ENCODE peak calls at places on chromosomes 4 and X, in five cellular contexts. E is HepG2, L is GM12878, C is H1, X is K562. N is an unnamed sample.
A peak's percentile ranks its signal among the peaks of the same experiment; 100 is the strongest.

GRCh38 chr4:10456270-10457254 is 664 bp downstream of the ZNF518B start:
- DNase-seq in E (no peak), L (no peak), C (peak; percentile 71), X (peak; percentile 66), N (peak; percentile 19)

GRCh38 chrX:46381630-46382029 is 163.6 kb downstream of the ZNF674 start:
- DNase-seq in E (peak; percentile 6), L (peak; percentile 4), C (peak; percentile 46), X (peak; percentile 31), N (peak; percentile 8)

GRCh38 chr4:113288691-113289090 is 239.2 kb downstream of the ANK2 start:
- DNase-seq in E (no peak), L (no peak), C (no peak), X (no peak), N (no peak)

GRCh38 chr4:162163892-162164759 is at the start of gene FSTL5:
- DNase-seq in E (peak; percentile 16), L (no peak), C (peak; percentile 99), X (peak; percentile 16), N (no peak)

GRCh38 chrX:116961872-116962582 is 499.3 kb upstream of the CT83 start:
- DNase-seq in E (peak; percentile 0), L (no peak), C (peak; percentile 45), X (no peak), N (no peak)

GRCh38 chrX:50448565-50448964 is 22.1 kb downstream of the DGKK start:
- DNase-seq in E (peak; percentile 62), L (no peak), C (no peak), X (peak; percentile 32), N (peak; percentile 69)

GRCh38 chr4:30722916-30723270 is 2.7 kb downstream of the PCDH7 start:
- DNase-seq in E (no peak), L (no peak), C (peak; percentile 53), X (no peak), N (no peak)

GRCh38 chr4:141391293-141391692 is 170.6 kb downstream of the ZNF330 start:
- DNase-seq in E (no peak), L (no peak), C (no peak), X (no peak), N (no peak)

GRCh38 chrX:27438937-27439336 is 24.2 kb downstream of the PPP4R3C start:
- DNase-seq in E (peak; percentile 36), L (no peak), C (no peak), X (no peak), N (no peak)

GRCh38 chrX:75609361-75609760 is 86.5 kb upstream of the ZDHHC15 start:
- DNase-seq in E (no peak), L (no peak), C (no peak), X (no peak), N (no peak)

GRCh38 chr4:10082047-10082446 is 34.6 kb downstream of the WDR1 start:
- DNase-seq in E (no peak), L (no peak), C (no peak), X (no peak), N (no peak)

DNA sequence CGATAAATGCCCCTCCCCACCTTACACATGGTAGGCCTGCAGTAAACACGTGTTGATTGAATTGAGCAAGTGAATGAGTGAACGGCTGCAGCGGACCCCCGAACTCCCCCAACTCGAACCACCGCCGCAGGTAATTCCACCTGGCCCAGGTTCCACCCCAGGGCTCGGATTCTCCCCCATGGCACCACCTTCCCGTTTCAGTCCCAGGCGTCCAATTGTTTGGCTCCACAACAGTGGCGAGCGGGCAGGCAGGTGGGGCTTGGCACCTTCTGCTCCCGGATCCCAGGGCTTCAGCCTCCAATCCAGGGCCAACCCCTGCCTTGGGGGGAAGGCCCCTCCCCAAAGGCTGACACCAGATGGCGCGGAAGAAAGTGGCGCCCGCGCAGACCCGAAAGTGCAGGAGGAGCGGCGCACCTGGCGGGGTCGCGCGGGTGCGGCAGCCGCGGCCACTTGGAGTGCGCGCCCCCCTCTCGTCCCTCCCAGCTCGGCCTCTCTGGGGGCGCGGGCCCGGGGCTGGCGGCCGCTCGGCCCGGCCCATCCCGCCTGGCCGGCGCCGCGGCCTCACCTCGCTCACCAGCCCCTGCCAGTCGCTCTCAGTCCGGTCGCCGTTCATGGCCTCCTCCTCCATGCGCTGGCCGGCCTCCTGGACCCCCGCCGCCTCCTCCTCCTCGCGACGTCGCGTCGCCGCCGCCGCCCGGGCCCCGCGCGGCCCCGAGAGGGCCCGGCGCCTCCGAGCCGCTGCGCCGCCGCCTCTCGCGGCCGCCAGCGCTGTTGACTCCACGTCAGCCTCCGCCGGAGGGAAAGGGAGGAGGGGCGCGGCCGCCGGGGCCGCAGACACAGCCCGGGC is at the start of gene CCDC149:
- DNase-seq in E (peak; percentile 13), L (no peak), C (peak; percentile 79), X (peak; percentile 9), N (peak; percentile 56)
- H2AFZ ChIP-seq in E (no peak within 1 kb of the TSS), L (no peak within 1 kb of the TSS), C (peak within 1 kb of the TSS; percentile 98), X (no peak within 1 kb of the TSS), N (peak within 1 kb of the TSS; percentile 3)

GRCh38 chrX:122906726-122907125 is 277.4 kb upstream of the GRIA3 start:
- DNase-seq in E (no peak), L (no peak), C (no peak), X (no peak), N (no peak)
- TF ChIP-seq ZNF274 in E (no peak), L (no peak), C (no peak), X (no peak), N (no peak)

DNA sequence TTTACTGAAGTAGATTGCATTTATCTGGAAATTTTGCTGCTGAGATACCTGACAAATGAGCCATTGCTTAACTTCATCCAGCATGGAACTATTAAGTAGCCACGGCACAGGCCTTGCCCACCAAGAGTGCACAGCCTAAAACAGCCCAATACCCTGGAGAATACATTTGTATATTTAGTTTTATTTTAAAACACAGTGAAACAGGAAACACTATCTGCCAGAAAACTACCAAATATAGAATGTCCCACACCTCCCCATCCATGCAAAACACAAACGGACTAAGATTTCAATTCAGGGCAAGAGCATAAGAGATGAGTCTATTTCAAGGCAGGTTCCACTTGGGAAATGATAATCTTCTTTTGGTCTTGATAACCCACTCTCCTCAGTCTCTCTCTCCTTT is 57.1 kb downstream of the MAML3 start:
- DNase-seq in E (no peak), L (no peak), C (no peak), X (no peak), N (no peak)
- H3K79me2 ChIP-seq in E (no peaks in the 10 kb centered on the region), L (no peaks in the 10 kb centered on the region), C (no peaks in the 10 kb centered on the region), X (no peaks in the 10 kb centered on the region), N (no peaks in the 10 kb centered on the region)

GRCh38 chrX:95903490-95903889 is 781.2 kb upstream of the DIAPH2 start:
- DNase-seq in E (no peak), L (no peak), C (no peak), X (peak; percentile 25), N (no peak)
- H2AFZ ChIP-seq in E (no peak overlapping the region), L (no peak overlapping the region), C (no peak overlapping the region), X (no peak overlapping the region), N (no peak overlapping the region)

GRCh38 chrX:120769576-120770341 is 105.9 kb downstream of the CT47B1 start:
- DNase-seq in E (peak; percentile 59), L (no peak), C (no peak), X (peak; percentile 10), N (peak; percentile 16)
- TF ChIP-seq ZNF274 in E (no peak), L (no peak), C (no peak), X (no peak), N (no peak)

DNA sequence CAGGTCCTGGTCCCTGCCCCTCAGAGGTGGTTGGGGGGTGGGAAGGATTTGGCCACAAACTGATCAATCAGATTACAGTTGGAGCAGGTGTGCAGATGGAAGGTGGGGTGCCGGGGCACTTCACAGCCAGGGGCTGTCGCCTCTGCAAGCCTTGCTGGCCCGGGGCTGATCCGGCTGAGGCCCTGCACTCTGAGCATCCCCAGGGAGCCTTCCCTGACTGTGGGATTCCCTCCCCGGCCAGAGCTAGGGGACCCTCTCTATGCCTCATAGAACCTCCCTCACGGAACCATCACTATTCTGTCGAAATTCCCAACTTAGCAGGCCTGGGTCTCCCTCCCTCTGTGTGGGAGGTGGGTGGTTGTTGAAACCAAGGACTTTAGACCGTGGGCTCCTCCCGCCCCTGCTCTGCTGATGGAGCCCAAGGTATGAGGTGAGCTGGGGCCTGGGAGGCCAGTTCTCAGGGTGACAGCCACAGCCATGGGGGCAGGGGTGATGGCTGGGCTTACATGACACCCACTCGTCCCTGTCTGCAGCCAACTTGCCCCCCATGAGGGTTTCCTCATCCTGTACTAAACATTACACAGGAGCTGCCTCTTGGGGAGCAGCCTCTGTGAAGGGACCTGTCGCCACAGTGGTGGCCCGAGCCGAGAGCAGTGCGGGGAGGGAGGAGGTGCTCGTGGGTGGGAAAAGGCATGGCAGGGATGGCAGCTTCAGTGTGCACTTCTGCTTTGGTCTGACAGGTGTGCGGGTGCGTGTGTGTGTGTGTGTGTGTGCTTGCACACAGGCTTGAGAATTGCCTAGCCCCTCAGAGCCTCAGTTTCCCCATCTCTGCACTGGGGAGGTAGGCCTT is 3.7 kb downstream of the SH3TC1 start:
- DNase-seq in E (peak; percentile 80), L (no peak), C (no peak), X (no peak), N (no peak)
- H3K79me2 ChIP-seq in E (peaks cover 56% of the 10 kb centered on the region), L (peaks cover 60% of the 10 kb centered on the region), C (no peaks in the 10 kb centered on the region), X (no peaks in the 10 kb centered on the region), N (no peaks in the 10 kb centered on the region)

N was measured in HCT116.